ENCODE peak calls at places on chromosomes 12 and 14, in seven cellular contexts. One of them, this sample, is unnamed.

GRCh38 chr12:22653075-22653474 is 28.1 kb downstream of the ETNK1 start:
- DNase-seq in ELF-1: no peak
- DNase-seq in CD8-positive, alpha-beta T cell: no peak
- DNase-seq in RPMI7951: no peak
- DNase-seq in BJ: no peak
- DNase-seq in kidney tubule cell: no peak
- DNase-seq in left lobe of liver: no peak
- DNase-seq in this sample: no peak

GRCh38 chr12:43028826-43029225 is 439.3 kb upstream of the PRICKLE1 start:
- DNase-seq in BJ: no peak
- DNase-seq in left lobe of liver: no peak
- DNase-seq in ELF-1: no peak
- DNase-seq in kidney tubule cell: no peak
- DNase-seq in CD8-positive, alpha-beta T cell: no peak
- DNase-seq in RPMI7951: no peak
- DNase-seq in this sample: no peak

GRCh38 chr12:27894309-27894708 is 78.2 kb downstream of the PTHLH start:
- DNase-seq in BJ: no peak
- DNase-seq in CD8-positive, alpha-beta T cell: no peak
- DNase-seq in ELF-1: no peak
- DNase-seq in left lobe of liver: no peak
- DNase-seq in kidney tubule cell: no peak
- DNase-seq in RPMI7951: no peak
- DNase-seq in this sample: no peak

GRCh38 chr14:55731881-55732498 is 152.0 kb downstream of the KTN1 start:
- DNase-seq in left lobe of liver: no peak
- DNase-seq in RPMI7951: peak; percentile 4
- DNase-seq in ELF-1: no peak
- DNase-seq in CD8-positive, alpha-beta T cell: peak; percentile 28
- DNase-seq in kidney tubule cell: peak; percentile 19
- DNase-seq in BJ: no peak
- DNase-seq in this sample: no peak

GRCh38 chr12:6383572-6384498 is at the start of gene LTBR:
- DNase-seq in RPMI7951: peak; percentile 91
- DNase-seq in BJ: peak; percentile 73
- DNase-seq in kidney tubule cell: peak; percentile 89
- DNase-seq in CD8-positive, alpha-beta T cell: no peak
- DNase-seq in left lobe of liver: peak; percentile 98
- DNase-seq in ELF-1: peak; percentile 87
- DNase-seq in this sample: peak; percentile 98

GRCh38 chr12:94749890-94750289 is 99.5 kb upstream of the TMCC3 start:
- DNase-seq in BJ: no peak
- DNase-seq in RPMI7951: peak; percentile 80
- DNase-seq in kidney tubule cell: no peak
- DNase-seq in ELF-1: no peak
- DNase-seq in left lobe of liver: no peak
- DNase-seq in CD8-positive, alpha-beta T cell: no peak
- DNase-seq in this sample: no peak

GRCh38 chr14:23932639-23933038 is 20.9 kb upstream of the DHRS4 start:
- DNase-seq in RPMI7951: no peak
- DNase-seq in left lobe of liver: no peak
- DNase-seq in CD8-positive, alpha-beta T cell: no peak
- DNase-seq in BJ: no peak
- DNase-seq in kidney tubule cell: no peak
- DNase-seq in ELF-1: no peak
- DNase-seq in this sample: no peak

GRCh38 chr14:87888136-87888999 is 104.6 kb downstream of the GALC start:
- DNase-seq in left lobe of liver: no peak
- DNase-seq in BJ: no peak
- DNase-seq in kidney tubule cell: peak; percentile 25
- DNase-seq in CD8-positive, alpha-beta T cell: no peak
- DNase-seq in ELF-1: peak; percentile 64
- DNase-seq in RPMI7951: no peak
- DNase-seq in this sample: peak; percentile 28

GRCh38 chr12:122544537-122544936 is 17.5 kb downstream of the KNTC1 start:
- DNase-seq in left lobe of liver: no peak
- DNase-seq in ELF-1: no peak
- DNase-seq in CD8-positive, alpha-beta T cell: no peak
- DNase-seq in kidney tubule cell: no peak
- DNase-seq in BJ: no peak
- DNase-seq in RPMI7951: no peak
- DNase-seq in this sample: no peak

GRCh38 chr12:79552186-79552585 is 138.6 kb downstream of the PAWR start:
- DNase-seq in kidney tubule cell: no peak
- DNase-seq in RPMI7951: no peak
- DNase-seq in CD8-positive, alpha-beta T cell: no peak
- DNase-seq in ELF-1: no peak
- DNase-seq in BJ: no peak
- DNase-seq in left lobe of liver: no peak
- DNase-seq in this sample: no peak

GRCh38 chr12:105291531-105291930 is 39.0 kb upstream of the C12orf75 start:
- DNase-seq in left lobe of liver: no peak
- DNase-seq in RPMI7951: no peak
- DNase-seq in ELF-1: no peak
- DNase-seq in BJ: no peak
- DNase-seq in CD8-positive, alpha-beta T cell: no peak
- DNase-seq in kidney tubule cell: no peak
- DNase-seq in this sample: no peak

GRCh38 chr14:94412671-94413638 is 24.6 kb upstream of the SERPINA1 start:
- DNase-seq in ELF-1: peak; percentile 40
- DNase-seq in kidney tubule cell: peak; percentile 32
- DNase-seq in RPMI7951: no peak
- DNase-seq in CD8-positive, alpha-beta T cell: no peak
- DNase-seq in BJ: no peak
- DNase-seq in left lobe of liver: peak; percentile 74
- DNase-seq in this sample: no peak

GRCh38 chr12:6230321-6231110 is 30.3 kb downstream of the CD9 start:
- DNase-seq in left lobe of liver: no peak
- DNase-seq in RPMI7951: peak; percentile 79
- DNase-seq in ELF-1: no peak
- DNase-seq in BJ: no peak
- DNase-seq in CD8-positive, alpha-beta T cell: peak; percentile 65
- DNase-seq in kidney tubule cell: peak; percentile 54
- DNase-seq in this sample: peak; percentile 51

GRCh38 chr14:54221432-54221803 is 175.4 kb upstream of the CDKN3 start:
- DNase-seq in left lobe of liver: no peak
- DNase-seq in BJ: no peak
- DNase-seq in RPMI7951: no peak
- DNase-seq in ELF-1: no peak
- DNase-seq in kidney tubule cell: no peak
- DNase-seq in CD8-positive, alpha-beta T cell: no peak
- DNase-seq in this sample: no peak

GRCh38 chr12:122888232-122888752 is 7.6 kb downstream of the VPS37B start:
- DNase-seq in RPMI7951: no peak
- DNase-seq in left lobe of liver: peak; percentile 76
- DNase-seq in CD8-positive, alpha-beta T cell: no peak
- DNase-seq in kidney tubule cell: peak; percentile 97
- DNase-seq in ELF-1: peak; percentile 93
- DNase-seq in BJ: no peak
- DNase-seq in this sample: peak; percentile 62

GRCh38 chr12:685388-685787 is 22.1 kb upstream of the NINJ2 start:
- DNase-seq in RPMI7951: peak; percentile 46
- DNase-seq in ELF-1: no peak
- DNase-seq in BJ: no peak
- DNase-seq in left lobe of liver: no peak
- DNase-seq in CD8-positive, alpha-beta T cell: peak; percentile 69
- DNase-seq in kidney tubule cell: peak; percentile 85
- DNase-seq in this sample: no peak

GRCh38 chr12:5557906-5558305 is 126.0 kb downstream of the NTF3 start:
- DNase-seq in kidney tubule cell: no peak
- DNase-seq in CD8-positive, alpha-beta T cell: no peak
- DNase-seq in ELF-1: no peak
- DNase-seq in left lobe of liver: no peak
- DNase-seq in RPMI7951: no peak
- DNase-seq in BJ: no peak
- DNase-seq in this sample: no peak

GRCh38 chr14:61145903-61146411 is 135.2 kb downstream of the TMEM30B start:
- DNase-seq in kidney tubule cell: peak; percentile 58
- DNase-seq in ELF-1: no peak
- DNase-seq in BJ: peak; percentile 95
- DNase-seq in left lobe of liver: no peak
- DNase-seq in RPMI7951: peak; percentile 92
- DNase-seq in CD8-positive, alpha-beta T cell: no peak
- DNase-seq in this sample: no peak

GRCh38 chr14:69756298-69756697 is 10.6 kb upstream of the SRSF5 start:
- DNase-seq in CD8-positive, alpha-beta T cell: no peak
- DNase-seq in RPMI7951: no peak
- DNase-seq in kidney tubule cell: no peak
- DNase-seq in ELF-1: no peak
- DNase-seq in left lobe of liver: no peak
- DNase-seq in BJ: no peak
- DNase-seq in this sample: no peak